ENCODE peak calls at places on chromosomes 13 and 19, in nine cellular contexts. Q, F, I, W, T, V, G, A and D are unnamed samples.

GRCh38 chr13:77810891-77811290 is 107.7 kb downstream of the EDNRB start:
- DNase-seq in Q (no peak), F (no peak), I (no peak), W (no peak), T (no peak), V (no peak), G (no peak), A (no peak), D (no peak)

GRCh38 chr19:55585658-55586339 is 5.2 kb upstream of the ZNF579 start:
- DNase-seq in Q (peak; percentile 90), F (peak; percentile 37), I (peak; percentile 71), W (peak; percentile 48), T (no peak), V (peak; percentile 89), G (peak; percentile 82), A (peak; percentile 90), D (no peak)

GRCh38 chr19:19068659-19069509 is 5.1 kb downstream of the SLC25A42 start:
- DNase-seq in Q (no peak), F (no peak), I (no peak), W (no peak), T (no peak), V (no peak), G (no peak), A (no peak), D (no peak)

GRCh38 chr13:95571941-95572340 is 19.4 kb downstream of the CLDN10 start:
- DNase-seq in Q (no peak), F (no peak), I (no peak), W (no peak), T (no peak), V (no peak), G (no peak), A (no peak), D (no peak)

GRCh38 chr13:44396963-44397580 is 23.4 kb downstream of the SERP2 start:
- DNase-seq in Q (peak; percentile 92), F (no peak), I (peak; percentile 61), W (peak; percentile 9), T (no peak), V (no peak), G (peak; percentile 45), A (peak; percentile 76), D (peak; percentile 14)

GRCh38 chr19:2629491-2630351 is 72.8 kb downstream of the GNG7 start:
- DNase-seq in Q (no peak), F (no peak), I (no peak), W (no peak), T (no peak), V (no peak), G (no peak), A (peak; percentile 46), D (no peak)

GRCh38 chr19:5966215-5966614 is 11.7 kb downstream of the RANBP3 start:
- DNase-seq in Q (peak; percentile 47), F (peak; percentile 79), I (no peak), W (no peak), T (no peak), V (no peak), G (peak; percentile 75), A (peak; percentile 91), D (no peak)

GRCh38 chr19:39405930-39406655 is 554 bp upstream of the ZFP36 start:
- DNase-seq in Q (peak; percentile 44), F (no peak), I (no peak), W (no peak), T (no peak), V (peak; percentile 78), G (no peak), A (no peak), D (no peak)

GRCh38 chr13:95530178-95530577 is 22.3 kb upstream of the CLDN10 start:
- DNase-seq in Q (peak; percentile 41), F (no peak), I (peak; percentile 29), W (no peak), T (no peak), V (no peak), G (peak; percentile 86), A (peak; percentile 70), D (no peak)

GRCh38 chr19:39969681-39970423 is 1.1 kb upstream of the PSMC4 start:
- DNase-seq in Q (no peak), F (no peak), I (no peak), W (no peak), T (no peak), V (no peak), G (no peak), A (no peak), D (no peak)

GRCh38 chr19:40284501-40285352 is at the start of gene AKT2:
- DNase-seq in Q (peak; percentile 72), F (peak; percentile 8), I (peak; percentile 3), W (no peak), T (no peak), V (peak; percentile 88), G (peak; percentile 62), A (peak; percentile 71), D (no peak)

GRCh38 chr13:80612804-80613203 is 271.9 kb upstream of the SPRY2 start:
- DNase-seq in Q (no peak), F (no peak), I (no peak), W (no peak), T (no peak), V (no peak), G (no peak), A (no peak), D (no peak)

GRCh38 chr19:14006766-14007562 is 844 bp upstream of the RFX1 start:
- DNase-seq in Q (no peak), F (no peak), I (peak; percentile 16), W (no peak), T (no peak), V (peak; percentile 90), G (no peak), A (no peak), D (no peak)

GRCh38 chr13:111665691-111666095 is 345.3 kb downstream of the TEX29 start:
- DNase-seq in Q (no peak), F (no peak), I (no peak), W (no peak), T (no peak), V (no peak), G (no peak), A (no peak), D (no peak)

GRCh38 chr13:46686171-46686570 is 110.8 kb downstream of the ESD start:
- DNase-seq in Q (no peak), F (no peak), I (no peak), W (no peak), T (no peak), V (no peak), G (no peak), A (no peak), D (no peak)

GRCh38 chr19:4495471-4495870 is 22.8 kb downstream of the PLIN4 start:
- DNase-seq in Q (no peak), F (no peak), I (no peak), W (no peak), T (no peak), V (peak; percentile 44), G (no peak), A (no peak), D (no peak)

GRCh38 chr13:40190656-40191100 is 475.8 kb downstream of the FOXO1 start:
- DNase-seq in Q (peak; percentile 98), F (no peak), I (peak; percentile 84), W (peak; percentile 4), T (peak; percentile 1), V (no peak), G (peak; percentile 89), A (peak; percentile 85), D (no peak)

GRCh38 chr19:15101479-15102082 is 5.6 kb upstream of the SYDE1 start:
- DNase-seq in Q (peak; percentile 74), F (no peak), I (peak; percentile 53), W (peak; percentile 25), T (no peak), V (peak; percentile 84), G (peak; percentile 27), A (peak; percentile 67), D (no peak)

GRCh38 chr13:60226507-60226906 is 62.8 kb upstream of the DIAPH3 start:
- DNase-seq in Q (peak; percentile 68), F (peak; percentile 8), I (peak; percentile 25), W (peak; percentile 49), T (no peak), V (peak; percentile 42), G (peak; percentile 14), A (peak; percentile 53), D (peak; percentile 5)

GRCh38 chr19:38616265-38616664 is 1.5 kb downstream of the MAP4K1 start:
- DNase-seq in Q (no peak), F (no peak), I (no peak), W (no peak), T (no peak), V (no peak), G (no peak), A (no peak), D (no peak)

GRCh38 chr19:48085077-48085476 is 25.5 kb downstream of the PLA2G4C start:
- DNase-seq in Q (no peak), F (no peak), I (no peak), W (no peak), T (no peak), V (no peak), G (no peak), A (no peak), D (no peak)

GRCh38 chr13:51341804-51342203 is 2.3 kb downstream of the SERPINE3 start:
- DNase-seq in Q (no peak), F (no peak), I (no peak), W (no peak), T (no peak), V (no peak), G (no peak), A (no peak), D (no peak)

DNA sequence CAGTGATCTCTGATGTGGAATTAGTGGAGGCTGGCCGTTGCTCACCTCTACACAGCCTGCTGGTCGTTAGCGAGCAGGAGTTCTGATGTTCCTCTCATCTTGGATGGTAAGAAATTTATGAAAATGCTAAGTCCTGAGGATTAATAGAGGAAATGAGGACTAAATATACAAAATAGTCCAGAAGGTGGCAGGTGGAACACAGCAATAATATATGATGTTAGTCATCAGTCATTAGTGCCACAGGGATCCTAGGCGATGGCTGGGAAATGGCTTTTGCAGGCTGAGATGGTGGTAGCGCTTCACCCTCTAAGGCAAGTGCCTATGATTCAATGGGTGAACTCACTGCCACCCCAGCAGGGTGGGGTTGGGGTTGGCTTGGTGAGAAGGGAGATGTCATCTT is 338.6 kb upstream of the TMTC4 start:
- DNase-seq in Q (no peak), F (no peak), I (no peak), W (no peak), T (no peak), V (no peak), G (no peak), A (no peak), D (no peak)
- TF ChIP-seq CTCF in Q (no peak), F (no peak), I (no peak), W (no peak), T (no peak), V (no peak), G (no peak), A (no peak), D (no peak)

GRCh38 chr13:28652002-28652401 is 6.9 kb upstream of the POMP start:
- DNase-seq in Q (no peak), F (no peak), I (no peak), W (no peak), T (no peak), V (no peak), G (no peak), A (no peak), D (no peak)
- TF ChIP-seq CTCF in Q (no peak), F (no peak), I (no peak), W (no peak), T (no peak), V (no peak), G (no peak), A (no peak), D (no peak)

GRCh38 chr13:37515226-37515625 is 83.3 kb downstream of the POSTN start:
- DNase-seq in Q (no peak), F (no peak), I (no peak), W (no peak), T (no peak), V (no peak), G (no peak), A (no peak), D (no peak)
- TF ChIP-seq CTCF in Q (no peak), F (no peak), I (no peak), W (no peak), T (no peak), V (no peak), G (no peak), A (no peak), D (no peak)

GRCh38 chr13:35990196-35990595 is 141.0 kb downstream of the DCLK1 start:
- DNase-seq in Q (no peak), F (no peak), I (no peak), W (no peak), T (no peak), V (peak; percentile 52), G (no peak), A (no peak), D (no peak)
- TF ChIP-seq CTCF in Q (peak; percentile 18), F (no peak), I (peak; percentile 27), W (peak; percentile 32), T (no peak), V (peak; percentile 60), G (peak; percentile 9), A (no peak), D (no peak)